ENCODE peak calls at places on chromosomes 2 and 18, in eight cellular contexts. One of them, this sample, is unnamed.

GRCh38 chr2:148096012-148096411 is 75.1 kb downstream of the MBD5 start:
- DNase-seq in aorta: no peak
- DNase-seq in H7: no peak
- DNase-seq in CD8-positive, alpha-beta memory T cell: no peak
- DNase-seq in breast epithelium: no peak
- DNase-seq in GM12865: no peak
- DNase-seq in transverse colon: no peak
- DNase-seq in NB4: no peak
- DNase-seq in this sample: no peak

GRCh38 chr2:129152514-129152913 is 827.0 kb upstream of the RAB6C start:
- DNase-seq in aorta: no peak
- DNase-seq in H7: no peak
- DNase-seq in CD8-positive, alpha-beta memory T cell: no peak
- DNase-seq in breast epithelium: no peak
- DNase-seq in GM12865: no peak
- DNase-seq in transverse colon: no peak
- DNase-seq in NB4: no peak
- DNase-seq in this sample: no peak

GRCh38 chr18:61398961-61399632 is 65.9 kb downstream of the CDH20 start:
- DNase-seq in aorta: no peak
- DNase-seq in H7: no peak
- DNase-seq in CD8-positive, alpha-beta memory T cell: no peak
- DNase-seq in breast epithelium: no peak
- DNase-seq in GM12865: no peak
- DNase-seq in transverse colon: no peak
- DNase-seq in NB4: no peak
- DNase-seq in this sample: no peak

GRCh38 chr2:241125626-241126025 is 23.5 kb upstream of the MTERF4 start:
- DNase-seq in aorta: peak
- DNase-seq in H7: no peak
- DNase-seq in CD8-positive, alpha-beta memory T cell: no peak
- DNase-seq in breast epithelium: no peak
- DNase-seq in GM12865: no peak
- DNase-seq in transverse colon: no peak
- DNase-seq in NB4: no peak
- DNase-seq in this sample: no peak

GRCh38 chr2:80548469-80548868 is 243.9 kb upstream of the LRRTM1 start:
- DNase-seq in aorta: no peak
- DNase-seq in H7: no peak
- DNase-seq in CD8-positive, alpha-beta memory T cell: no peak
- DNase-seq in breast epithelium: no peak
- DNase-seq in GM12865: no peak
- DNase-seq in transverse colon: no peak
- DNase-seq in NB4: no peak
- DNase-seq in this sample: no peak

GRCh38 chr18:72995558-72995957 is 127.8 kb upstream of the NETO1 start:
- DNase-seq in aorta: no peak
- DNase-seq in H7: no peak
- DNase-seq in CD8-positive, alpha-beta memory T cell: no peak
- DNase-seq in breast epithelium: no peak
- DNase-seq in GM12865: no peak
- DNase-seq in transverse colon: no peak
- DNase-seq in NB4: no peak
- DNase-seq in this sample: no peak

GRCh38 chr2:73981081-73981968 is 3.4 kb upstream of the TET3 start:
- DNase-seq in aorta: peak
- DNase-seq in H7: peak
- DNase-seq in CD8-positive, alpha-beta memory T cell: no peak
- DNase-seq in breast epithelium: no peak
- DNase-seq in GM12865: peak
- DNase-seq in transverse colon: peak
- DNase-seq in NB4: peak
- DNase-seq in this sample: peak

GRCh38 chr2:214504599-214505376 is 93.9 kb downstream of the VWC2L start:
- DNase-seq in aorta: no peak
- DNase-seq in H7: no peak
- DNase-seq in CD8-positive, alpha-beta memory T cell: no peak
- DNase-seq in breast epithelium: no peak
- DNase-seq in GM12865: no peak
- DNase-seq in transverse colon: no peak
- DNase-seq in NB4: no peak
- DNase-seq in this sample: no peak

GRCh38 chr18:57062841-57063240 is 84.0 kb upstream of the BOD1L2 start:
- DNase-seq in aorta: no peak
- DNase-seq in H7: no peak
- DNase-seq in CD8-positive, alpha-beta memory T cell: no peak
- DNase-seq in breast epithelium: no peak
- DNase-seq in GM12865: no peak
- DNase-seq in transverse colon: no peak
- DNase-seq in NB4: no peak
- DNase-seq in this sample: no peak

GRCh38 chr2:136828774-136829173 is 63.4 kb downstream of the THSD7B start:
- DNase-seq in aorta: no peak
- DNase-seq in H7: no peak
- DNase-seq in CD8-positive, alpha-beta memory T cell: no peak
- DNase-seq in breast epithelium: no peak
- DNase-seq in GM12865: no peak
- DNase-seq in transverse colon: no peak
- DNase-seq in NB4: no peak
- DNase-seq in this sample: no peak

GRCh38 chr2:121058852-121059558 is 226.0 kb downstream of the TFCP2L1 start:
- DNase-seq in aorta: no peak
- DNase-seq in H7: no peak
- DNase-seq in CD8-positive, alpha-beta memory T cell: no peak
- DNase-seq in breast epithelium: no peak
- DNase-seq in GM12865: no peak
- DNase-seq in transverse colon: no peak
- DNase-seq in NB4: no peak
- DNase-seq in this sample: no peak

GRCh38 chr2:105800036-105800755 is 55.5 kb downstream of the NCK2 start:
- DNase-seq in aorta: no peak
- DNase-seq in H7: no peak
- DNase-seq in CD8-positive, alpha-beta memory T cell: no peak
- DNase-seq in breast epithelium: no peak
- DNase-seq in GM12865: peak
- DNase-seq in transverse colon: no peak
- DNase-seq in NB4: peak
- DNase-seq in this sample: no peak

GRCh38 chr2:231884438-231885140 is 41.6 kb downstream of the NPPC start:
- DNase-seq in aorta: no peak
- DNase-seq in H7: no peak
- DNase-seq in CD8-positive, alpha-beta memory T cell: no peak
- DNase-seq in breast epithelium: no peak
- DNase-seq in GM12865: no peak
- DNase-seq in transverse colon: no peak
- DNase-seq in NB4: no peak
- DNase-seq in this sample: no peak

GRCh38 chr2:102114290-102114721 is 28.2 kb upstream of the IL1R1 start:
- DNase-seq in aorta: no peak
- DNase-seq in H7: no peak
- DNase-seq in CD8-positive, alpha-beta memory T cell: no peak
- DNase-seq in breast epithelium: no peak
- DNase-seq in GM12865: peak
- DNase-seq in transverse colon: no peak
- DNase-seq in NB4: no peak
- DNase-seq in this sample: no peak

GRCh38 chr2:69589973-69590652 is 53.4 kb downstream of the AAK1 start:
- DNase-seq in aorta: no peak
- DNase-seq in H7: no peak
- DNase-seq in CD8-positive, alpha-beta memory T cell: no peak
- DNase-seq in breast epithelium: no peak
- DNase-seq in GM12865: no peak
- DNase-seq in transverse colon: no peak
- DNase-seq in NB4: no peak
- DNase-seq in this sample: no peak

GRCh38 chr2:18106841-18107240 is 228.4 kb downstream of the KCNS3 start:
- DNase-seq in aorta: no peak
- DNase-seq in H7: no peak
- DNase-seq in CD8-positive, alpha-beta memory T cell: no peak
- DNase-seq in breast epithelium: no peak
- DNase-seq in GM12865: no peak
- DNase-seq in transverse colon: no peak
- DNase-seq in NB4: no peak
- DNase-seq in this sample: no peak

GRCh38 chr18:69484699-69485396 is 84.2 kb downstream of the DOK6 start:
- DNase-seq in aorta: no peak
- DNase-seq in H7: no peak
- DNase-seq in CD8-positive, alpha-beta memory T cell: no peak
- DNase-seq in breast epithelium: no peak
- DNase-seq in GM12865: peak
- DNase-seq in transverse colon: no peak
- DNase-seq in NB4: no peak
- DNase-seq in this sample: no peak

GRCh38 chr2:1591978-1592907 is 152.1 kb downstream of the PXDN start:
- DNase-seq in aorta: peak
- DNase-seq in H7: peak
- DNase-seq in CD8-positive, alpha-beta memory T cell: no peak
- DNase-seq in breast epithelium: no peak
- DNase-seq in GM12865: no peak
- DNase-seq in transverse colon: peak
- DNase-seq in NB4: peak
- DNase-seq in this sample: peak

GRCh38 chr2:18546586-18546985 is 13.9 kb downstream of the RDH14 start:
- DNase-seq in aorta: no peak
- DNase-seq in H7: peak
- DNase-seq in CD8-positive, alpha-beta memory T cell: no peak
- DNase-seq in breast epithelium: no peak
- DNase-seq in GM12865: peak
- DNase-seq in transverse colon: no peak
- DNase-seq in NB4: no peak
- DNase-seq in this sample: no peak

GRCh38 chr2:17430326-17430725 is 87.9 kb downstream of the RAD51AP2 start:
- DNase-seq in aorta: no peak
- DNase-seq in H7: no peak
- DNase-seq in CD8-positive, alpha-beta memory T cell: no peak
- DNase-seq in breast epithelium: no peak
- DNase-seq in GM12865: no peak
- DNase-seq in transverse colon: no peak
- DNase-seq in NB4: no peak
- DNase-seq in this sample: no peak

GRCh38 chr2:128389521-128389920 is 70.9 kb upstream of the HS6ST1 start:
- DNase-seq in aorta: peak
- DNase-seq in H7: peak
- DNase-seq in CD8-positive, alpha-beta memory T cell: no peak
- DNase-seq in breast epithelium: no peak
- DNase-seq in GM12865: no peak
- DNase-seq in transverse colon: no peak
- DNase-seq in NB4: no peak
- DNase-seq in this sample: no peak

GRCh38 chr2:28717339-28717758 is 34.3 kb upstream of the PPP1CB start:
- DNase-seq in aorta: no peak
- DNase-seq in H7: no peak
- DNase-seq in CD8-positive, alpha-beta memory T cell: no peak
- DNase-seq in breast epithelium: peak
- DNase-seq in GM12865: no peak
- DNase-seq in transverse colon: peak
- DNase-seq in NB4: peak
- DNase-seq in this sample: peak

DNA sequence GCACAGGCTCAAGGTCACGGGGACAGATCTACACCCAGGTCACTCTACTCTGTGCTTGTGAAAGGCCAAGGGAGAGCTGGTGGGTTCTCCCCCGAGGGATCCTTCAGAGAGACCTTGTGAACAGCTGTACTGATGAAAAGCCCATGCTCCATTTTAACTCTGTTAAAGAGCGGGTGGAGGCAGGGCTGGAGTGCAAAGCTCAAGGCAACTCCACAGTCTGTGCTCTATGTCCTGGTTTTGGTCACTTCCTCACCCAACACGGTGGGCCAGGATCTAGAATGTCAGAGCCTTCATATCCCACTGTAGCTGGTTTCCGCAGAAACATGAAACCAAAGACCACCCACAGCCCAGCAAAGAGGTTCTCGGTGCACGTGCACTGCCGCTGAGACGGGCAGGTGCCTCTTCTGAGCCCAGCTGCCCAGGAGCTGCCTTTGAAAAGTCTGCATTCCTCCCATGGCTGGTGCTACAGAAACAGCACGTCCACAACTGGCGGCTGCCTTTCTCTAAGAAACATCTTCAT is 177.1 kb downstream of the LAMA1 start:
- DNase-seq in aorta: no peak
- DNase-seq in H7: no peak
- DNase-seq in CD8-positive, alpha-beta memory T cell: no peak
- DNase-seq in breast epithelium: no peak
- DNase-seq in GM12865: no peak
- DNase-seq in transverse colon: no peak
- DNase-seq in NB4: no peak
- DNase-seq in this sample: no peak
- H3K4me3 ChIP-seq in aorta: no peak
- H3K4me3 ChIP-seq in H7: no peak
- H3K4me3 ChIP-seq in CD8-positive, alpha-beta memory T cell: no peak
- H3K4me3 ChIP-seq in breast epithelium: no peak
- H3K4me3 ChIP-seq in GM12865: no peak
- H3K4me3 ChIP-seq in transverse colon: no peak
- H3K4me3 ChIP-seq in NB4: no peak
- H3K4me3 ChIP-seq in this sample: no peak

GRCh38 chr2:118834901-118835738 is 12.3 kb downstream of the EN1 start:
- DNase-seq in aorta: no peak
- DNase-seq in H7: peak
- DNase-seq in CD8-positive, alpha-beta memory T cell: no peak
- DNase-seq in breast epithelium: no peak
- DNase-seq in GM12865: no peak
- DNase-seq in transverse colon: no peak
- DNase-seq in NB4: no peak
- DNase-seq in this sample: no peak
- H3K4me3 ChIP-seq in aorta: peak
- H3K4me3 ChIP-seq in H7: peak
- H3K4me3 ChIP-seq in CD8-positive, alpha-beta memory T cell: no peak
- H3K4me3 ChIP-seq in breast epithelium: peak
- H3K4me3 ChIP-seq in GM12865: no peak
- H3K4me3 ChIP-seq in transverse colon: no peak
- H3K4me3 ChIP-seq in NB4: no peak
- H3K4me3 ChIP-seq in this sample: no peak

DNA sequence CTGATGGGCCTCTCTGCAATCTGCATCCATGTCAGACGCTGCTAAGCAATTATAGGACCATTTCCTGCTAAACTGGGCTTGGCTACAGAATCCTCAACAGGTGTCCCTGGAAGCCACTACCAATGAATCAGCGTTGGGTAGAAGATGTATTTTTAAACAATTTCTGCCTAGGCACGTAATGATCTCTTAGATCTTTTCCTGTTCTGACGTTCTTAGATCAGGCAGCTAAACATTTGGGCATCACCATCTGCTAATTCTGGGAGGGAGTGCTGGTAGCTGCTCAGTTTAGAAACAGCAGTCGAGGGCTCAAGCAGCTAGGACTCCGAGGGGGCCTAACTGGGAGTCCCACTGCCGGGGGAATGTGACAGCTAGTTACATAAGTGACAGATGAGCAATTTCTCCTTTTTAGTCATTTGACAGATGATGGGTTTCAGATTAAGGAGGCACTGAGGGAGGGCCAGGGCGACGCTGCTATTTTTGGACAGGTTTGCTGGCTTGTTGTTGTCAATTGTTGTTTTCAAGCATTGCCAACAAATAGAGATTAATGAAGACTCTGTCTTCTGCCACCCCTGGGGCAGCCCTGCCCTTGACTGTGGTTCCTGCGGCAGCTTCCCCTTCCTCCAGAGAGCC is 92.7 kb downstream of the MRO start:
- DNase-seq in aorta: no peak
- DNase-seq in H7: peak
- DNase-seq in CD8-positive, alpha-beta memory T cell: no peak
- DNase-seq in breast epithelium: no peak
- DNase-seq in GM12865: peak
- DNase-seq in transverse colon: no peak
- DNase-seq in NB4: no peak
- DNase-seq in this sample: no peak
- H3K4me3 ChIP-seq in aorta: no peak
- H3K4me3 ChIP-seq in H7: no peak
- H3K4me3 ChIP-seq in CD8-positive, alpha-beta memory T cell: no peak
- H3K4me3 ChIP-seq in breast epithelium: no peak
- H3K4me3 ChIP-seq in GM12865: no peak
- H3K4me3 ChIP-seq in transverse colon: no peak
- H3K4me3 ChIP-seq in NB4: no peak
- H3K4me3 ChIP-seq in this sample: no peak

GRCh38 chr2:100819365-100820345 is at the start of gene NPAS2:
- DNase-seq in aorta: peak
- DNase-seq in H7: peak
- DNase-seq in CD8-positive, alpha-beta memory T cell: no peak
- DNase-seq in breast epithelium: peak
- DNase-seq in GM12865: no peak
- DNase-seq in transverse colon: peak
- DNase-seq in NB4: peak
- DNase-seq in this sample: peak
- H3K4me3 ChIP-seq in aorta: peak
- H3K4me3 ChIP-seq in H7: peak
- H3K4me3 ChIP-seq in CD8-positive, alpha-beta memory T cell: peak
- H3K4me3 ChIP-seq in breast epithelium: peak
- H3K4me3 ChIP-seq in GM12865: no peak
- H3K4me3 ChIP-seq in transverse colon: peak
- H3K4me3 ChIP-seq in NB4: no peak
- H3K4me3 ChIP-seq in this sample: peak

This sample was measured in thyroid gland.